ENCODE peak calls at places on chromosomes 3 and 15, in four cellular contexts. N is HepG2, V is K562, K is HCT116. T is an unnamed sample.

GRCh38 chr15:84402856-84403608 is 167.5 kb downstream of the GOLGA6L4 start:
- DNase-seq in N (no peak), V (no peak), K (no peak), T (no peak)

GRCh38 chr3:48966876-48967361 is 23.1 kb upstream of the P4HTM start:
- DNase-seq in N (no peak), V (no peak), K (no peak), T (no peak)

GRCh38 chr3:114848643-114849350 is 298.3 kb downstream of the ZBTB20 start:
- DNase-seq in N (no peak), V (no peak), K (no peak), T (no peak)

GRCh38 chr15:38252481-38253311 is at the start of gene SPRED1:
- DNase-seq in N (peak), V (peak), K (no peak), T (no peak)

GRCh38 chr3:26964313-26964712 is 341.7 kb downstream of the LRRC3B start:
- DNase-seq in N (no peak), V (no peak), K (no peak), T (no peak)

GRCh38 chr3:141240290-141241247 is 8.9 kb downstream of the PXYLP1 start:
- DNase-seq in N (no peak), V (peak), K (no peak), T (no peak)

GRCh38 chr3:126983653-126984390 is 907 bp downstream of the PLXNA1 start:
- DNase-seq in N (no peak), V (peak), K (no peak), T (peak)

GRCh38 chr3:171711461-171711860 is 98.8 kb downstream of the PLD1 start:
- DNase-seq in N (no peak), V (no peak), K (no peak), T (no peak)

GRCh38 chr3:171822707-171823106 is 12.4 kb upstream of the PLD1 start:
- DNase-seq in N (peak), V (no peak), K (no peak), T (no peak)

GRCh38 chr15:96325579-96326331 is 4.7 kb upstream of the NR2F2 start:
- DNase-seq in N (no peak), V (peak), K (no peak), T (no peak)

GRCh38 chr15:101049282-101049681 is 130.1 kb downstream of the LRRK1 start:
- DNase-seq in N (no peak), V (no peak), K (no peak), T (no peak)

GRCh38 chr15:84009616-84010015 is 226.0 kb upstream of the GOLGA6L4 start:
- DNase-seq in N (no peak), V (no peak), K (no peak), T (no peak)

GRCh38 chr3:116302087-116302747 is 143.1 kb downstream of the LSAMP start:
- DNase-seq in N (no peak), V (no peak), K (no peak), T (no peak)

GRCh38 chr15:64911317-64912186 is at the start of gene ANKDD1A:
- DNase-seq in N (no peak), V (no peak), K (peak), T (peak)

GRCh38 chr3:141262306-141262705 is 30.7 kb downstream of the PXYLP1 start:
- DNase-seq in N (no peak), V (no peak), K (no peak), T (no peak)

GRCh38 chr3:33006081-33006480 is 54.6 kb downstream of the CCR4 start:
- DNase-seq in N (no peak), V (peak), K (no peak), T (peak)

GRCh38 chr3:2898591-2899353 is 211.4 kb downstream of the IL5RA start:
- DNase-seq in N (no peak), V (no peak), K (no peak), T (no peak)

GRCh38 chr3:58628823-58629562 is 37.6 kb downstream of the FAM3D start:
- DNase-seq in N (peak), V (no peak), K (no peak), T (no peak)

GRCh38 chr3:135325726-135326245 is 530.7 kb downstream of the EPHB1 start:
- DNase-seq in N (no peak), V (no peak), K (no peak), T (no peak)

GRCh38 chr3:46715507-46716175 is 2.0 kb downstream of the PRSS50 start:
- DNase-seq in N (no peak), V (no peak), K (no peak), T (no peak)

GRCh38 chr15:89792106-89792805 is 16.1 kb downstream of the MESP2 start:
- DNase-seq in N (no peak), V (no peak), K (no peak), T (no peak)

GRCh38 chr3:103693831-103694230 is 1259.0 kb downstream of the ZPLD1 start:
- DNase-seq in N (no peak), V (no peak), K (no peak), T (no peak)

GRCh38 chr15:26260517-26261133 is 397.5 kb upstream of the ATP10A start:
- DNase-seq in N (peak), V (peak), K (no peak), T (peak)

GRCh38 chr15:101431748-101432147 is 57.8 kb downstream of the PCSK6 start:
- DNase-seq in N (no peak), V (no peak), K (no peak), T (no peak)

GRCh38 chr15:81108427-81108826 is 25.6 kb upstream of the CFAP161 start:
- DNase-seq in N (no peak), V (peak), K (no peak), T (no peak)

GRCh38 chr3:30894521-30895289 is at the start of gene GADL1:
- DNase-seq in N (no peak), V (peak), K (no peak), T (no peak)

GRCh38 chr3:89613241-89613640 is 505.8 kb downstream of the EPHA3 start:
- DNase-seq in N (no peak), V (no peak), K (no peak), T (no peak)

GRCh38 chr15:34890424-34890823 is 79.1 kb downstream of the AQR start:
- DNase-seq in N (no peak), V (no peak), K (no peak), T (no peak)

GRCh38 chr3:123027292-123028232 is at the start of gene SEMA5B:
- DNase-seq in N (no peak), V (peak), K (no peak), T (no peak)

GRCh38 chr3:142019794-142020320 is 129.5 kb downstream of the TFDP2 start:
- DNase-seq in N (no peak), V (peak), K (no peak), T (no peak)

GRCh38 chr3:153640689-153641308 is 478.8 kb downstream of the RAP2B start:
- DNase-seq in N (no peak), V (peak), K (no peak), T (peak)

GRCh38 chr3:38598791-38599190 is 50.7 kb downstream of the SCN5A start:
- DNase-seq in N (no peak), V (no peak), K (no peak), T (no peak)

GRCh38 chr3:130635285-130635684 is 111.3 kb downstream of the PIK3R4 start:
- DNase-seq in N (no peak), V (no peak), K (no peak), T (no peak)

DNA sequence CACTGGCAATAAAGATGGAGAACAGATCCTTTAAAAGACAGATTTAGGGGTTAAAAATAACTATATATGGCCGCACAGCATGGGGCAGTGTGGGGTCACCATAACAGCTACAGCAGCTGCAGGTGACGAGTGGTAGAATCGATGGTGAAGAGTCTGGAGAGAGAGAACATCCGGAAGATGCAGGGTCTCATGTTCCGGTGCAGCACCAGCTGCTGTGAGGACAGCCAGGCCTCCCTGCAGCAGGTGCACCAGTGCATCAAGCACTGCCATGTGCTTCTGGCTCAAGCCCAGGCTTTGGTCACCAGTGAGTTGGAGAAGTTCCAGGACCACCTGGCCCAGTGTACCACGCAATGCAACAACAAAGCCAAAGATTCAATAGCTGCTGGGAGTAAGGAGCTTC is 93.7 kb upstream of the IMPG2 start:
- DNase-seq in N (no peak), V (no peak), K (no peak), T (no peak)
- TF ChIP-seq FOSL1 in N (no peak), V (no peak), K (no peak), T (no peak)

GRCh38 chr3:36393563-36393962 is 13.3 kb downstream of the STAC start:
- DNase-seq in N (no peak), V (no peak), K (no peak), T (no peak)

GRCh38 chr3:36394176-36394575 is 13.9 kb downstream of the STAC start:
- DNase-seq in N (no peak), V (no peak), K (no peak), T (no peak)

GRCh38 chr3:36399933-36400332 is 19.6 kb downstream of the STAC start:
- DNase-seq in N (no peak), V (no peak), K (no peak), T (no peak)

GRCh38 chr3:36401056-36401455 is 20.8 kb downstream of the STAC start:
- DNase-seq in N (no peak), V (no peak), K (no peak), T (no peak)

GRCh38 chr3:36397856-36398255 is 17.6 kb downstream of the STAC start:
- DNase-seq in N (no peak), V (no peak), K (no peak), T (no peak)
- TF ChIP-seq FOSL1 in N (no peak), V (no peak), K (no peak), T (no peak)

DNA sequence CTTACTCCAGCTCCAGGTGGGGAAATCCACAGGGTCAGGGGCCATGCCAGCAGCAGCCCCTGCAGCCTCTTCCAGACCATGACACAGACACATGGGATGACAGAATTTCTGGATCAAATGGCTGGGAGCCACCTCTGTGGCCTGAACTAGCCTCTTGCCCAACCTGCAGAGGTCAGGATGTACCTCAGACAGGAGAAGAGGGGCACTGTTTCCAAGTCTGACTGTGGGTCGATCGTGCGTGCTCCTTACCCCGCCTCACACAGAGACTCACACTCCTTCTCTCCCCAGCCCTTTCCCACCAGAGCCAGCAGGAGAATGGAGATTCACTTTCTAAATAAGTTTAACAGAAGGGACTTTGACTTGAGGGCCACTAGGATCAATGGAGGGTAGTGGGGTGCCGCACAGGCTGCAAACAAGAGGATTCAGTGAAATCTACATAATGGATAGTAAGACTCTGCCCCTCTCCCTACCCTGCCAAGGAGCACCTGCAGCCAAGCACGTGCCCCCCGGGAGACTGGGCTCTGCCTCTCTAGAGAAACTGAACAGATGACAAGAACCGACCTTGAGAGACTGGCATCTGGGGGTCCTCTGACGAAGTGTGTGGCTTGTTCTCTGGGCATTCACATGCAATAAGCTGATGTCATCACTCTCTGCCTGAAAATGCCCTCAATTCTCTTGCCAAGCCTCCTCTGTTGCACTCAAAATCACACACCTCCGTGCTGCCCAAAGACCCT is 132.1 kb downstream of the FAM43A start:
- DNase-seq in N (no peak), V (no peak), K (no peak), T (no peak)
- TF ChIP-seq FOSL1 in N (no peak), V (no peak), K (no peak), T (no peak)

DNA sequence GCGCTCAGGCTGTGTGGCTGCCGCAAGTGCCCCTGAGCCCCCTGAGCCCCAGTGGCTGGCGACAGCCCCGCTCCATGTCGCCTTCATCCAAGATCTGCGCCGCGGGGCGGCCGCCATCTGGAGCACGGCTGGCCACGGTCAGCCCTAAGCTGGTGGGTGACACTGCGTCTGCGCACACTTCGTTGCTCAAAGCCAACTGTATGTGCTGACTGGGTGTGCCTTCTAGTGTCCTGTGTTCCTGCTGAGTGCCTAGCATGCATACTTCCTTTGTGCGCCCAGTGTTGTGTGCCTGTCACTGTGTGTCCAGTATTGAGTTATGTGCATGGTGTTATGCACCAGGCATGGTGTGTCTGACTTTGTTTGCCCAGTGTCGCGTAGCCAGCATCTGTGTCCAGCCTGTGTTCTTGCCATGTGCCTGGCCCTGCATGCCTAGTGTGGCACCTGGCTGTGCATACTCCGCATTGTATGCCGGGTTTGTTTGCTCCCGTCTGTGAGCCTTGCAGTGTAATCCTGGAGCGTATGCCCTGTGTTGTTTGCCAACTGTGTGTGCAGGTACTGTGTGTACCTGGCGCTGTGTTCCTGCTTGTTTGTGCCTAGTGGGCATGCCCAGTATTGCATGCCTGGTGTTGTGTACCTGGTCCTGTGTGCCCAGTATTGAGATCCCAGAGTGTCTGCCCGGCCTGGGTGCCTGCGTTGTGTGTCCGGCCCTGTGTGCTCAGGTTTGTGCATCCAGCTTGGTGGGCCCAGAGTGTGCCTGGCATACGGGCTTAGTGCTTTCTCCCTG is 54.7 kb upstream of the CHRNA7 start:
- DNase-seq in N (no peak), V (no peak), K (no peak), T (no peak)
- TF ChIP-seq FOSL1 in N (no peak), V (no peak), K (no peak), T (no peak)

DNA sequence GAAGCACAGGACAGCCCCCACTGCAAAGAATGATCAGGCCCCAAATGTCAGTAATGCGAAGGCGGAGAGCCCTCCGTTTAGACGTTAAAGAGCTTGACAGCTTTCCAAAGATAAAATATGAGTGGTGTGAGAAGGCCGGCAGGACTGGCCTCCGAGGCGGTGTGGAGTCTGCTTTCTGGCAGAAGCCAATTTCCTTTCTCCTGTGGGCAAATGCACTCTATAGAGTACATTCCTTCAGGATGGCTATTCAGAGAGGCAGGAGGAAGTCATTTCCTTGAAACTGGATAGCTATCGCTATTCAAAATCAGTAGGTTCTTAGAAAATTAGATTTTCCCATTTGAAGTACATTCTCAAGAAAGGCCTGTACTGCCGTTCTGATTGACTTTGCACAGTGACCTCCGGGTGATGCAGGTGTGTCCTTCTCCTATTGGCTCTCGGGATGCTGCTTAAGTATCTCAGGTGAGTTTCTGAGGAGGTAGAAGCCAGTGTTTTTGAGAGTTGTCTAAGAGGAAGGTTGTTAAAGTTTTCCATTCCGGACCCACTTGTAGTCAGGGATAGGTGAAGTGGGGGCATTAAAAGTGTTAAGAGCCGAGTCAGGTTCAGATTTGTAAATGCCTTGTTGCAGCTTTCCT is 72.8 kb upstream of the MYZAP start:
- DNase-seq in N (no peak), V (no peak), K (no peak), T (no peak)
- TF ChIP-seq FOSL1 in N (no peak), V (no peak), K (no peak), T (no peak)

DNA sequence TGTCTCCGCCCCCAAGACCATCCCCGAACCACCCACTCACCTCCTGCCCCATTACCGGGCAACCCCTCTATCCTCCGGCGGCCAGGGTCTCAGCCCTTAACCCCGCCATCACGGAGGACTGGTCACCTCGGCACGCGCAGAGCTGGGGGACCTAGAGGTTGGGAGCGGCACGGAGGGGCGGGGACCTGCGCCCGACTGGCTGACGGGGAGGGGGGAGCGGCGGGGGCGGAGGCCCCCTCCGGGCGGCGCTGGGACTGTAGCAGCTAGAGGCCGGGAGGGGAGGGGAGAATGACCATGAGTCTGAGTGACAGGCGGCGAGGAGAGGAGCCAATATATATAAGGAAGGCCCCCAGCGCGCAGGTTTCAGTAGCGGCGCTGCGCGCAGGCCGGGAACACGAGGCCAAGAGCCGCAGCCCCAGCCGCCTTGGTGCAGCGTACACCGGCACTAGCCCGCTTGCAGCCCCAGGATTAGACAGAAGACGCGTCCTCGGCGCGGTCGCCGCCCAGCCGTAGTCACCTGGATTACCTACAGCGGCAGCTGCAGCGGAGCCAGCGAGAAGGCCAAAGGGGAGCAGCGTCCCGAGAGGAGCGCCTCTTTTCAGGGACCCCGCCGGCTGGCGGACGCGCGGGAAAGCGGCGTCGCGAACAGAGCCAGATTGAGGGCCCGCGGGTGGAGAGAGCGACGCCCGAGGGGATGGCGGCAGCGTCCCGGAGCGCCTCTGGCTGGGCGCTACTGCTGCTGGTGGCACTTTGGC is at the start of gene DLL4:
- DNase-seq in N (peak), V (peak), K (peak), T (no peak)
- TF ChIP-seq FOSL1 in N (no peak), V (no peak), K (no peak), T (no peak)

GRCh38 chr15:63049747-63050439 is 7.3 kb downstream of the TPM1 start:
- DNase-seq in N (peak), V (no peak), K (no peak), T (no peak)
- TF ChIP-seq FOSL1 in N (no peak), V (no peak), K (no peak), T (no peak)

T was measured in H1.